ENCODE peak calls at places on chromosomes 3 and 15, in six cellular contexts. K, I, S, Y, T and D are unnamed samples.

GRCh38 chr3:99943931-99944761 is 126.5 kb downstream of the CMSS1 start:
- DNase-seq in T (no peak), K (no peak), S (no peak), I (no peak), Y (no peak), D (no peak)

GRCh38 chr3:39101022-39101689 is 6.3 kb downstream of the GORASP1 start:
- DNase-seq in Y (no peak), S (peak), I (peak), K (peak), T (peak), D (no peak)

GRCh38 chr3:126101521-126101982 is 17.6 kb upstream of the SLC41A3 start:
- DNase-seq in T (no peak), I (no peak), S (peak), K (no peak), Y (no peak), D (no peak)

GRCh38 chr3:46860381-46861292 is 2.6 kb downstream of the MYL3 start:
- DNase-seq in T (no peak), S (no peak), I (no peak), Y (no peak), K (peak), D (peak)

GRCh38 chr3:100335137-100335833 is 728 bp downstream of the NIT2 start:
- DNase-seq in T (peak), I (peak), K (peak), Y (no peak), S (peak), D (peak)

GRCh38 chr3:190444576-190445145 is 5.0 kb downstream of the TMEM207 start:
- DNase-seq in K (no peak), T (no peak), I (no peak), Y (no peak), S (no peak), D (no peak)

GRCh38 chr3:151644986-151645385 is 88.7 kb upstream of the AADACL2 start:
- DNase-seq in Y (no peak), K (no peak), S (no peak), I (no peak), T (no peak), D (no peak)

GRCh38 chr3:15331606-15332404 is 581 bp downstream of the SH3BP5 start:
- DNase-seq in I (no peak), K (peak), T (peak), Y (no peak), S (peak), D (no peak)

GRCh38 chr3:111331912-111332311 is 210.1 kb upstream of the CD96 start:
- DNase-seq in Y (no peak), K (no peak), T (no peak), I (no peak), S (no peak), D (no peak)

GRCh38 chr15:91125162-91125561 is 25.1 kb downstream of the SV2B start:
- DNase-seq in T (no peak), S (no peak), I (no peak), Y (no peak), K (no peak), D (no peak)

GRCh38 chr15:69537085-69537484 is 84.5 kb downstream of the RPLP1 start:
- DNase-seq in T (no peak), Y (no peak), K (no peak), I (no peak), S (no peak), D (no peak)

GRCh38 chr3:149375164-149375823 is 2.2 kb downstream of the TM4SF1 start:
- DNase-seq in I (no peak), T (no peak), Y (no peak), K (no peak), S (no peak), D (no peak)

GRCh38 chr3:53159415-53160135 is 1.4 kb upstream of the PRKCD start:
- DNase-seq in I (no peak), Y (no peak), K (no peak), S (no peak), T (no peak), D (no peak)

GRCh38 chr3:189744235-189744634 is 113.0 kb downstream of the TP63 start:
- DNase-seq in Y (no peak), S (no peak), K (no peak), T (no peak), I (no peak), D (no peak)

GRCh38 chr3:87318609-87319008 is 42.2 kb upstream of the POU1F1 start:
- DNase-seq in I (no peak), S (no peak), K (no peak), Y (no peak), T (no peak), D (no peak)

GRCh38 chr3:120284702-120285507 is at the start of gene GPR156:
- DNase-seq in I (peak), T (peak), K (no peak), S (no peak), Y (no peak), D (no peak)

GRCh38 chr3:136195258-136196063 is 674 bp downstream of the MSL2 start:
- DNase-seq in I (peak), S (peak), T (peak), K (peak), Y (peak), D (peak)

GRCh38 chr3:51819151-51819550 is 40.1 kb upstream of the IQCF6 start:
- DNase-seq in I (no peak), Y (no peak), K (no peak), T (no peak), S (no peak), D (no peak)

GRCh38 chr3:76024640-76025039 is 239.3 kb upstream of the ZNF717 start:
- DNase-seq in T (peak), K (no peak), I (peak), Y (no peak), S (no peak), D (peak)

GRCh38 chr3:25457642-25458419 is 29.8 kb downstream of the RARB start:
- DNase-seq in I (no peak), K (no peak), S (no peak), Y (no peak), T (no peak), D (no peak)

GRCh38 chr3:53069422-53070068 is 23.7 kb upstream of the SFMBT1 start:
- DNase-seq in S (no peak), K (no peak), Y (no peak), T (peak), I (no peak), D (no peak)

GRCh38 chr15:51094606-51095569 is at the start of gene TNFAIP8L3:
- DNase-seq in K (peak), Y (no peak), T (peak), S (peak), I (peak), D (peak)

GRCh38 chr3:183306798-183307671 is 54.0 kb downstream of the B3GNT5 start:
- DNase-seq in T (peak), K (no peak), Y (no peak), I (no peak), S (peak), D (no peak)

GRCh38 chr3:61032991-61033390 is 218.3 kb downstream of the FHIT start:
- DNase-seq in I (no peak), Y (no peak), T (no peak), K (no peak), S (no peak), D (no peak)

GRCh38 chr3:127817331-127817821 is 4.9 kb downstream of the MGLL start:
- DNase-seq in T (no peak), I (peak), S (no peak), Y (no peak), K (no peak), D (peak)

GRCh38 chr3:114565201-114565600 is 271.4 kb downstream of the TIGIT start:
- DNase-seq in Y (no peak), S (no peak), I (no peak), K (no peak), T (no peak), D (no peak)

GRCh38 chr15:85545757-85546156 is 165.4 kb downstream of the AKAP13 start:
- DNase-seq in I (no peak), Y (no peak), K (no peak), T (no peak), S (no peak), D (peak)

GRCh38 chr15:26261966-26262365 is 398.8 kb upstream of the ATP10A start:
- DNase-seq in Y (no peak), K (no peak), S (no peak), I (no peak), T (no peak), D (no peak)

GRCh38 chr3:40576431-40576830 is 51.7 kb downstream of the ZNF621 start:
- DNase-seq in I (no peak), K (no peak), S (no peak), T (no peak), Y (no peak), D (no peak)

GRCh38 chr15:30043211-30043655 is 39.5 kb upstream of the GOLGA8J start:
- DNase-seq in K (no peak), Y (no peak), T (no peak), I (peak), S (peak), D (no peak)

GRCh38 chr3:63967675-63968611 is 55.4 kb downstream of the PSMD6 start:
- DNase-seq in I (no peak), S (no peak), T (peak), Y (no peak), K (peak), D (no peak)

GRCh38 chr3:16507540-16508241 is 5.8 kb downstream of the RFTN1 start:
- DNase-seq in S (no peak), Y (no peak), I (no peak), T (no peak), K (no peak), D (no peak)

GRCh38 chr3:153029350-153029749 is 132.7 kb upstream of the RAP2B start:
- DNase-seq in S (no peak), Y (no peak), K (no peak), I (peak), T (no peak), D (peak)

GRCh38 chr3:50587806-50588758 is 18.8 kb downstream of the HEMK1 start:
- DNase-seq in Y (no peak), I (no peak), K (no peak), T (no peak), S (no peak), D (no peak)

GRCh38 chr3:8816106-8816505 is 46.7 kb upstream of the OXTR start:
- DNase-seq in S (no peak), Y (no peak), K (no peak), T (no peak), I (no peak), D (no peak)